ENCODE peak calls at places on chromosomes 6 and 20, in ten cellular contexts. One of them, this sample, is unnamed.

GRCh38 chr6:166307082-166307980 is 861 bp downstream of the PRR18 start:
- DNase-seq in GM23248: peak; percentile 39
- DNase-seq in HFF-Myc: no peak
- DNase-seq in choroid plexus epithelial cell: no peak
- DNase-seq in IMR-90: no peak
- DNase-seq in retinal pigment epithelial cell: no peak
- DNase-seq in PC-3: no peak
- DNase-seq in suprapubic skin: no peak
- DNase-seq in AG04450: no peak
- DNase-seq in CD4-positive, alpha-beta memory T cell: no peak
- DNase-seq in this sample: no peak

GRCh38 chr6:164455835-164456234 is 853.6 kb downstream of the C6orf118 start:
- DNase-seq in GM23248: no peak
- DNase-seq in HFF-Myc: no peak
- DNase-seq in choroid plexus epithelial cell: no peak
- DNase-seq in IMR-90: no peak
- DNase-seq in retinal pigment epithelial cell: no peak
- DNase-seq in PC-3: no peak
- DNase-seq in suprapubic skin: no peak
- DNase-seq in AG04450: no peak
- DNase-seq in CD4-positive, alpha-beta memory T cell: no peak
- DNase-seq in this sample: no peak

GRCh38 chr6:116011520-116011919 is 49.2 kb downstream of the FRK start:
- DNase-seq in GM23248: no peak
- DNase-seq in HFF-Myc: no peak
- DNase-seq in choroid plexus epithelial cell: no peak
- DNase-seq in IMR-90: no peak
- DNase-seq in retinal pigment epithelial cell: no peak
- DNase-seq in PC-3: peak; percentile 80
- DNase-seq in suprapubic skin: no peak
- DNase-seq in AG04450: no peak
- DNase-seq in CD4-positive, alpha-beta memory T cell: no peak
- DNase-seq in this sample: no peak

GRCh38 chr6:88683734-88684133 is 279.7 kb downstream of the RNGTT start:
- DNase-seq in GM23248: peak; percentile 20
- DNase-seq in HFF-Myc: no peak
- DNase-seq in choroid plexus epithelial cell: peak; percentile 71
- DNase-seq in IMR-90: peak; percentile 36
- DNase-seq in retinal pigment epithelial cell: no peak
- DNase-seq in PC-3: peak; percentile 15
- DNase-seq in suprapubic skin: no peak
- DNase-seq in AG04450: no peak
- DNase-seq in CD4-positive, alpha-beta memory T cell: no peak
- DNase-seq in this sample: no peak

GRCh38 chr6:43215066-43215465 is 14.2 kb downstream of the DNPH1 start:
- DNase-seq in GM23248: no peak
- DNase-seq in HFF-Myc: no peak
- DNase-seq in choroid plexus epithelial cell: no peak
- DNase-seq in IMR-90: no peak
- DNase-seq in retinal pigment epithelial cell: no peak
- DNase-seq in PC-3: no peak
- DNase-seq in suprapubic skin: no peak
- DNase-seq in AG04450: no peak
- DNase-seq in CD4-positive, alpha-beta memory T cell: no peak
- DNase-seq in this sample: no peak

GRCh38 chr6:19554356-19555225 is 282.6 kb upstream of the ID4 start:
- DNase-seq in GM23248: peak; percentile 48
- DNase-seq in HFF-Myc: peak; percentile 0
- DNase-seq in choroid plexus epithelial cell: no peak
- DNase-seq in IMR-90: no peak
- DNase-seq in retinal pigment epithelial cell: no peak
- DNase-seq in PC-3: no peak
- DNase-seq in suprapubic skin: no peak
- DNase-seq in AG04450: no peak
- DNase-seq in CD4-positive, alpha-beta memory T cell: no peak
- DNase-seq in this sample: no peak

GRCh38 chr6:45710304-45710821 is 305.3 kb downstream of the CLIC5 start:
- DNase-seq in GM23248: peak; percentile 56
- DNase-seq in HFF-Myc: no peak
- DNase-seq in choroid plexus epithelial cell: peak; percentile 54
- DNase-seq in IMR-90: peak; percentile 23
- DNase-seq in retinal pigment epithelial cell: no peak
- DNase-seq in PC-3: peak; percentile 84
- DNase-seq in suprapubic skin: no peak
- DNase-seq in AG04450: no peak
- DNase-seq in CD4-positive, alpha-beta memory T cell: no peak
- DNase-seq in this sample: no peak

GRCh38 chr6:13422601-13423247 is 64.7 kb downstream of the GFOD1 start:
- DNase-seq in GM23248: no peak
- DNase-seq in HFF-Myc: no peak
- DNase-seq in choroid plexus epithelial cell: peak; percentile 54
- DNase-seq in IMR-90: peak; percentile 36
- DNase-seq in retinal pigment epithelial cell: no peak
- DNase-seq in PC-3: no peak
- DNase-seq in suprapubic skin: no peak
- DNase-seq in AG04450: no peak
- DNase-seq in CD4-positive, alpha-beta memory T cell: no peak
- DNase-seq in this sample: peak; percentile 49

GRCh38 chr6:89100114-89100513 is 17.8 kb downstream of the SRSF12 start:
- DNase-seq in GM23248: no peak
- DNase-seq in HFF-Myc: no peak
- DNase-seq in choroid plexus epithelial cell: no peak
- DNase-seq in IMR-90: no peak
- DNase-seq in retinal pigment epithelial cell: no peak
- DNase-seq in PC-3: no peak
- DNase-seq in suprapubic skin: no peak
- DNase-seq in AG04450: no peak
- DNase-seq in CD4-positive, alpha-beta memory T cell: no peak
- DNase-seq in this sample: no peak

GRCh38 chr6:104414723-104415122 is 445.0 kb downstream of the HACE1 start:
- DNase-seq in GM23248: no peak
- DNase-seq in HFF-Myc: no peak
- DNase-seq in choroid plexus epithelial cell: no peak
- DNase-seq in IMR-90: no peak
- DNase-seq in retinal pigment epithelial cell: no peak
- DNase-seq in PC-3: peak; percentile 11
- DNase-seq in suprapubic skin: no peak
- DNase-seq in AG04450: no peak
- DNase-seq in CD4-positive, alpha-beta memory T cell: no peak
- DNase-seq in this sample: no peak

GRCh38 chr6:136989591-136990578 is 54.9 kb downstream of the IL20RA start:
- DNase-seq in GM23248: peak; percentile 28
- DNase-seq in HFF-Myc: no peak
- DNase-seq in choroid plexus epithelial cell: no peak
- DNase-seq in IMR-90: no peak
- DNase-seq in retinal pigment epithelial cell: no peak
- DNase-seq in PC-3: no peak
- DNase-seq in suprapubic skin: peak; percentile 73
- DNase-seq in AG04450: no peak
- DNase-seq in CD4-positive, alpha-beta memory T cell: no peak
- DNase-seq in this sample: no peak

DNA sequence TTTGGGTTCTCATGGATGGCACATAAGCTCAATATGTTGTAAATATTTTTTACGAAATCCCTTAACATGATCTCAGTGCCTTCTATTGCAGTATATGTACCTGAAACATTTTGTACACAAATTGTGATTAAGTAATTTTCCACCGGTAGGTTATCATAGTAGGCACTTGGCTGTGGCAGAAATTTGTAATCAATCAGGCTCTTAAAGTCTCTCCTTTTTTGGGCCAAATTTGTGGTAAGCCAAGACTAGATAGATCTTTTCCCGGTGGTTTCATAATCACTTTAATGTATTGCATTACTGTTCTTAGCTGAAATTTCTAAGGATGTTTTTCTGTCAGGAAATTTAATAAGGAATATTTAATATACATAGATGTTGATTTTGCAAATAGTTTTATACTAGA is 3.1 kb downstream of the PCMT1 start:
- DNase-seq in GM23248: peak; percentile 30
- DNase-seq in HFF-Myc: no peak
- DNase-seq in choroid plexus epithelial cell: no peak
- DNase-seq in IMR-90: no peak
- DNase-seq in retinal pigment epithelial cell: no peak
- DNase-seq in PC-3: no peak
- DNase-seq in suprapubic skin: no peak
- DNase-seq in AG04450: no peak
- DNase-seq in CD4-positive, alpha-beta memory T cell: no peak
- DNase-seq in this sample: no peak
- H3K4me3 ChIP-seq in GM23248: peak overlapping the region; percentile 19
- H3K4me3 ChIP-seq in HFF-Myc: no peak overlapping the region
- H3K4me3 ChIP-seq in choroid plexus epithelial cell: no peak overlapping the region
- H3K4me3 ChIP-seq in IMR-90: no peak overlapping the region
- H3K4me3 ChIP-seq in retinal pigment epithelial cell: no peak overlapping the region
- H3K4me3 ChIP-seq in PC-3: no peak overlapping the region
- H3K4me3 ChIP-seq in suprapubic skin: no peak overlapping the region
- H3K4me3 ChIP-seq in AG04450: no peak overlapping the region
- H3K4me3 ChIP-seq in CD4-positive, alpha-beta memory T cell: no peak overlapping the region
- H3K4me3 ChIP-seq in this sample: no peak overlapping the region

GRCh38 chr6:84766796-84767590 is 2.6 kb upstream of the TBX18 start:
- DNase-seq in GM23248: no peak
- DNase-seq in HFF-Myc: no peak
- DNase-seq in choroid plexus epithelial cell: no peak
- DNase-seq in IMR-90: no peak
- DNase-seq in retinal pigment epithelial cell: no peak
- DNase-seq in PC-3: no peak
- DNase-seq in suprapubic skin: no peak
- DNase-seq in AG04450: no peak
- DNase-seq in CD4-positive, alpha-beta memory T cell: no peak
- DNase-seq in this sample: no peak

GRCh38 chr6:84769247-84769646 is 4.8 kb upstream of the TBX18 start:
- DNase-seq in GM23248: peak; percentile 26
- DNase-seq in HFF-Myc: no peak
- DNase-seq in choroid plexus epithelial cell: peak; percentile 58
- DNase-seq in IMR-90: no peak
- DNase-seq in retinal pigment epithelial cell: no peak
- DNase-seq in PC-3: no peak
- DNase-seq in suprapubic skin: no peak
- DNase-seq in AG04450: no peak
- DNase-seq in CD4-positive, alpha-beta memory T cell: no peak
- DNase-seq in this sample: no peak

GRCh38 chr6:84767591-84768201 is 3.3 kb upstream of the TBX18 start:
- DNase-seq in GM23248: no peak
- DNase-seq in HFF-Myc: no peak
- DNase-seq in choroid plexus epithelial cell: no peak
- DNase-seq in IMR-90: no peak
- DNase-seq in retinal pigment epithelial cell: no peak
- DNase-seq in PC-3: no peak
- DNase-seq in suprapubic skin: no peak
- DNase-seq in AG04450: no peak
- DNase-seq in CD4-positive, alpha-beta memory T cell: no peak
- DNase-seq in this sample: no peak

GRCh38 chr6:84770521-84770920 is 6.1 kb upstream of the TBX18 start:
- DNase-seq in GM23248: no peak
- DNase-seq in HFF-Myc: no peak
- DNase-seq in choroid plexus epithelial cell: no peak
- DNase-seq in IMR-90: no peak
- DNase-seq in retinal pigment epithelial cell: no peak
- DNase-seq in PC-3: no peak
- DNase-seq in suprapubic skin: no peak
- DNase-seq in AG04450: no peak
- DNase-seq in CD4-positive, alpha-beta memory T cell: no peak
- DNase-seq in this sample: no peak

GRCh38 chr6:84768442-84769174 is 4.2 kb upstream of the TBX18 start:
- DNase-seq in GM23248: peak; percentile 73
- DNase-seq in HFF-Myc: no peak
- DNase-seq in choroid plexus epithelial cell: peak; percentile 85
- DNase-seq in IMR-90: no peak
- DNase-seq in retinal pigment epithelial cell: no peak
- DNase-seq in PC-3: no peak
- DNase-seq in suprapubic skin: no peak
- DNase-seq in AG04450: no peak
- DNase-seq in CD4-positive, alpha-beta memory T cell: no peak
- DNase-seq in this sample: no peak
- H3K4me3 ChIP-seq in GM23248: peak overlapping the region; percentile 72
- H3K4me3 ChIP-seq in HFF-Myc: no peak overlapping the region
- H3K4me3 ChIP-seq in choroid plexus epithelial cell: peak overlapping the region; percentile 66
- H3K4me3 ChIP-seq in IMR-90: no peak overlapping the region
- H3K4me3 ChIP-seq in retinal pigment epithelial cell: no peak overlapping the region
- H3K4me3 ChIP-seq in PC-3: no peak overlapping the region
- H3K4me3 ChIP-seq in suprapubic skin: peak overlapping the region; percentile 3
- H3K4me3 ChIP-seq in AG04450: no peak overlapping the region
- H3K4me3 ChIP-seq in CD4-positive, alpha-beta memory T cell: no peak overlapping the region
- H3K4me3 ChIP-seq in this sample: no peak overlapping the region

GRCh38 chr20:3680701-3681351 is 984 bp downstream of the ADAM33 start:
- DNase-seq in GM23248: peak; percentile 39
- DNase-seq in HFF-Myc: no peak
- DNase-seq in choroid plexus epithelial cell: peak; percentile 21
- DNase-seq in IMR-90: no peak
- DNase-seq in retinal pigment epithelial cell: no peak
- DNase-seq in PC-3: no peak
- DNase-seq in suprapubic skin: no peak
- DNase-seq in AG04450: no peak
- DNase-seq in CD4-positive, alpha-beta memory T cell: no peak
- DNase-seq in this sample: no peak
- H3K4me3 ChIP-seq in GM23248: peak overlapping the region; percentile 73
- H3K4me3 ChIP-seq in HFF-Myc: peak overlapping the region; percentile 94
- H3K4me3 ChIP-seq in choroid plexus epithelial cell: peak overlapping the region; percentile 65
- H3K4me3 ChIP-seq in IMR-90: no peak overlapping the region
- H3K4me3 ChIP-seq in retinal pigment epithelial cell: no peak overlapping the region
- H3K4me3 ChIP-seq in PC-3: no peak overlapping the region
- H3K4me3 ChIP-seq in suprapubic skin: peak overlapping the region; percentile 54
- H3K4me3 ChIP-seq in AG04450: peak overlapping the region; percentile 70
- H3K4me3 ChIP-seq in CD4-positive, alpha-beta memory T cell: no peak overlapping the region
- H3K4me3 ChIP-seq in this sample: peak overlapping the region; percentile 48

DNA sequence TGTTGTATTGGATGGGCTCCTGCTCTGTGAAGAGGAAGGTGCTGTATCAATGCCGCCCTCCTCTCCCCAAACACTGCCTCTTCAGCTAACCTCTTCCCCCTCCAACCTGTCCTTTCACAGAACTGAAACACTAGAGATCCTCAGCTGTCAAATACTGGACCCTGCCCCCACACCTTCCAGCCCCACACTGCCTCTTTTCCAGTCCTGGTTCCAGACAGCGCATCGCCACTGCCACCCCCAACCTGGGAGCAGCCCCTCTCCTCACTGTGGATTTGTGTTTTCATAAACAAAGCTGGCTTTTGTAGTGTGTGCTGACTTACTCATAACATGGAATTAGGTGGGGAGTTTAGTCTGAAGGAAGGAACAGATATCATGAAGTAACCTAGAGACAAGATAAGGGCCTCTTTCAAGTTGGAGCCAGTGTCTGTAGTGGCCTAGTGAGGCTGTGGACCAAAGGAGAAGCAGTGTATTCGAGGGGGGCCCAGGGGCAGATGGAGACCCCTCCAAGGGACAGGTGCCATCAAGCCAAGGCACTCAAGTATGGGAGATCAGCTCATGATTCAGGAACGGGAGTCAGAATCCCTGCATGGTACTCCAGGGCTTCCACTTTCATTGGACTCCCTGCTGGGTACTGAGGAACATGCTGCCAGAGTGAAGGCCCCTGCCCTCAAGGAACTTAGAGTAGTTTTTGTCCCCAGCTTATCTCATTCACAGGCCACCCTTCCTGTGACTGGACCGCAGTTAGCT is 2.1 kb downstream of the SCUBE3 start:
- DNase-seq in GM23248: peak; percentile 26
- DNase-seq in HFF-Myc: no peak
- DNase-seq in choroid plexus epithelial cell: no peak
- DNase-seq in IMR-90: peak; percentile 27
- DNase-seq in retinal pigment epithelial cell: no peak
- DNase-seq in PC-3: no peak
- DNase-seq in suprapubic skin: no peak
- DNase-seq in AG04450: no peak
- DNase-seq in CD4-positive, alpha-beta memory T cell: no peak
- DNase-seq in this sample: no peak
- H3K4me3 ChIP-seq in GM23248: peak overlapping the region; percentile 84
- H3K4me3 ChIP-seq in HFF-Myc: no peak overlapping the region
- H3K4me3 ChIP-seq in choroid plexus epithelial cell: no peak overlapping the region
- H3K4me3 ChIP-seq in IMR-90: no peak overlapping the region
- H3K4me3 ChIP-seq in retinal pigment epithelial cell: no peak overlapping the region
- H3K4me3 ChIP-seq in PC-3: no peak overlapping the region
- H3K4me3 ChIP-seq in suprapubic skin: no peak overlapping the region
- H3K4me3 ChIP-seq in AG04450: peak overlapping the region; percentile 65
- H3K4me3 ChIP-seq in CD4-positive, alpha-beta memory T cell: no peak overlapping the region
- H3K4me3 ChIP-seq in this sample: no peak overlapping the region

GRCh38 chr6:151044465-151045441 is 179.3 kb downstream of the MTHFD1L start:
- DNase-seq in GM23248: no peak
- DNase-seq in HFF-Myc: no peak
- DNase-seq in choroid plexus epithelial cell: peak; percentile 95
- DNase-seq in IMR-90: peak; percentile 93
- DNase-seq in retinal pigment epithelial cell: no peak
- DNase-seq in PC-3: peak; percentile 93
- DNase-seq in suprapubic skin: peak; percentile 74
- DNase-seq in AG04450: peak; percentile 57
- DNase-seq in CD4-positive, alpha-beta memory T cell: no peak
- DNase-seq in this sample: peak; percentile 95
- H3K4me3 ChIP-seq in GM23248: no peak overlapping the region
- H3K4me3 ChIP-seq in HFF-Myc: no peak overlapping the region
- H3K4me3 ChIP-seq in choroid plexus epithelial cell: peak overlapping the region; percentile 42
- H3K4me3 ChIP-seq in IMR-90: no peak overlapping the region
- H3K4me3 ChIP-seq in retinal pigment epithelial cell: no peak overlapping the region
- H3K4me3 ChIP-seq in PC-3: no peak overlapping the region
- H3K4me3 ChIP-seq in suprapubic skin: no peak overlapping the region
- H3K4me3 ChIP-seq in AG04450: no peak overlapping the region
- H3K4me3 ChIP-seq in CD4-positive, alpha-beta memory T cell: no peak overlapping the region
- H3K4me3 ChIP-seq in this sample: peak overlapping the region; percentile 24